ENCODE peak calls at places on chromosomes 12 and 14, in nine cellular contexts. O is A673; W is fibroblast of lung; I is transverse colon; R is body of pancreas; D is cardiac muscle cell; A is CD4-positive, alpha-beta T cell; N is effector memory CD4-positive, alpha-beta T cell; B is PC-3. Q is an unnamed sample.

GRCh38 chr12:12452326-12452725 is 95.4 kb downstream of the BORCS5 start:
- DNase-seq in I (no peak), B (no peak), R (no peak), A (no peak), O (no peak), N (no peak), D (no peak), W (no peak), Q (no peak)

GRCh38 chr12:42583017-42583416 is 6.5 kb downstream of the PRICKLE1 start:
- DNase-seq in B (no peak), W (no peak), N (no peak), I (no peak), D (no peak), R (no peak), A (no peak), O (no peak), Q (no peak)

GRCh38 chr14:91732859-91733477 is 1.1 kb upstream of the CATSPERB start:
- DNase-seq in N (no peak), B (peak; percentile 14), O (no peak), R (no peak), D (no peak), A (no peak), I (no peak), W (no peak), Q (no peak)

GRCh38 chr14:36070056-36071043 is 106.2 kb downstream of the PTCSC3 start:
- DNase-seq in I (peak; percentile 54), W (peak; percentile 67), N (no peak), A (no peak), B (peak; percentile 82), O (peak; percentile 71), R (peak; percentile 77), D (peak; percentile 71), Q (peak; percentile 40)

GRCh38 chr12:93883436-93884154 is 206.4 kb downstream of the CRADD start:
- DNase-seq in W (peak; percentile 89), I (no peak), B (peak; percentile 19), D (peak; percentile 73), O (no peak), A (no peak), N (no peak), R (no peak), Q (no peak)

GRCh38 chr12:95557625-95558024 is 6.3 kb upstream of the USP44 start:
- DNase-seq in B (peak; percentile 34), D (no peak), A (no peak), W (no peak), R (no peak), I (peak; percentile 23), N (no peak), O (no peak), Q (no peak)

GRCh38 chr14:91580886-91581615 is 70.9 kb upstream of the PPP4R3A start:
- DNase-seq in W (no peak), B (no peak), A (no peak), I (no peak), O (peak; percentile 16), D (no peak), R (no peak), N (no peak), Q (no peak)

GRCh38 chr14:98623806-98624430 is 648.1 kb downstream of the BCL11B start:
- DNase-seq in A (no peak), R (no peak), W (peak; percentile 33), N (no peak), I (no peak), D (no peak), O (no peak), B (no peak), Q (no peak)

GRCh38 chr12:84619053-84619452 is 293.5 kb downstream of the SLC6A15 start:
- DNase-seq in B (peak; percentile 37), A (no peak), I (no peak), D (no peak), N (no peak), O (no peak), R (no peak), W (no peak), Q (no peak)

GRCh38 chr14:102317564-102318248 is 1.8 kb upstream of the ZNF839 start:
- DNase-seq in N (no peak), A (no peak), B (peak; percentile 61), D (no peak), W (no peak), R (no peak), O (peak; percentile 83), I (peak; percentile 54), Q (no peak)

GRCh38 chr12:34298971-34299801 is 276.9 kb downstream of the ALG10 start:
- DNase-seq in D (no peak), W (no peak), B (no peak), O (no peak), R (no peak), N (no peak), I (no peak), A (no peak), Q (no peak)

GRCh38 chr12:47799357-47799955 is 20.2 kb downstream of the HDAC7 start:
- DNase-seq in W (no peak), A (no peak), N (no peak), I (no peak), B (no peak), D (peak; percentile 60), O (no peak), R (no peak), Q (no peak)

GRCh38 chr12:93318720-93319522 is 58.8 kb upstream of the NUDT4 start:
- DNase-seq in I (no peak), N (no peak), B (no peak), A (no peak), R (no peak), W (no peak), D (no peak), O (peak; percentile 75), Q (no peak)

GRCh38 chr12:105978276-105978675 is 160.5 kb downstream of the NUAK1 start:
- DNase-seq in O (no peak), N (no peak), A (no peak), I (no peak), D (no peak), W (peak; percentile 71), R (no peak), B (no peak), Q (no peak)
- H3K27ac ChIP-seq in O (no peak overlapping the region), N (no peak overlapping the region), A (no peak overlapping the region), I (no peak overlapping the region), D (no peak overlapping the region), W (no peak overlapping the region), R (no peak overlapping the region), B (no peak overlapping the region), Q (no peak overlapping the region)

DNA sequence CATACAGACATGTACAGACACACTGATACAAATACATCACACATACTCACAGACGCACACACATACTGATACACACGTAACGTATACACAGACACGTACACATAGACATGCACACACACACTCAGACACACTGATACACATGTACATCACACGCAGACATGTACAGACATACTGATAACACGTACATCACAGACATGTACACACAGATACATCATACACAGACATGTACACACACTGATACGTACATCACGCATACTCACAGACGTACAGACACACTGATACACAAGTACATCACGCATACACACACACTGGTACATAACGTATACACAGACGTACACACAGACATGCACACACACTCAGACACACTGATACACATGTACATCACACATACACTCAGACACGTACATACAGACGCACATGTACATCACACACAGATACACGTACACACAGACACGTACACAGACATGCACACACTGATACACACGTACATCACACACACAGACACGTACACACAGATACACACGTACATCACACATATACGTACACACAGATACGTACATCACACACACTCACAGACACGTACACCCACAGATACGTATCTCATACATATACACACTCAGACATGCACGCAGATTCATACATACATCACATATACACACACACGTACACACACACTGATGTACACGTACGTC is 5.1 kb downstream of the ZNF605 start:
- DNase-seq in R (no peak), N (no peak), D (no peak), W (no peak), B (no peak), O (no peak), A (no peak), I (no peak), Q (no peak)
- H3K9me3 ChIP-seq in R (no peaks in the 10 kb centered on the region), N (peaks cover 5% of the 10 kb centered on the region), D (no peaks in the 10 kb centered on the region), W (peaks cover 24% of the 10 kb centered on the region), B (peaks cover 22% of the 10 kb centered on the region), O (peaks cover 39% of the 10 kb centered on the region), A (peaks cover 27% of the 10 kb centered on the region), I (peaks cover 28% of the 10 kb centered on the region), Q (no peaks in the 10 kb centered on the region)

GRCh38 chr12:563250-563781 is 99.9 kb downstream of the NINJ2 start:
- DNase-seq in R (no peak), I (no peak), B (no peak), W (peak; percentile 81), A (peak; percentile 50), D (no peak), O (no peak), N (peak; percentile 39), Q (no peak)

GRCh38 chr12:565589-566105 is 97.6 kb downstream of the NINJ2 start:
- DNase-seq in W (no peak), A (no peak), B (no peak), I (no peak), D (no peak), O (no peak), R (no peak), N (no peak), Q (no peak)

GRCh38 chr12:565161-565560 is 98.1 kb downstream of the NINJ2 start:
- DNase-seq in R (no peak), O (no peak), I (no peak), W (no peak), N (no peak), D (no peak), B (no peak), A (no peak), Q (no peak)

GRCh38 chr12:562634-563033 is 100.6 kb downstream of the NINJ2 start:
- DNase-seq in R (no peak), B (no peak), N (no peak), A (no peak), W (no peak), I (no peak), O (no peak), D (no peak), Q (no peak)

GRCh38 chr12:563899-564298 is 99.3 kb downstream of the NINJ2 start:
- DNase-seq in A (no peak), W (no peak), D (no peak), O (no peak), N (no peak), I (no peak), B (no peak), R (no peak), Q (no peak)
- H3K27ac ChIP-seq in A (peak overlapping the region; percentile 71), W (no peak overlapping the region), D (no peak overlapping the region), O (no peak overlapping the region), N (peak overlapping the region; percentile 73), I (no peak overlapping the region), B (no peak overlapping the region), R (no peak overlapping the region), Q (no peak overlapping the region)

DNA sequence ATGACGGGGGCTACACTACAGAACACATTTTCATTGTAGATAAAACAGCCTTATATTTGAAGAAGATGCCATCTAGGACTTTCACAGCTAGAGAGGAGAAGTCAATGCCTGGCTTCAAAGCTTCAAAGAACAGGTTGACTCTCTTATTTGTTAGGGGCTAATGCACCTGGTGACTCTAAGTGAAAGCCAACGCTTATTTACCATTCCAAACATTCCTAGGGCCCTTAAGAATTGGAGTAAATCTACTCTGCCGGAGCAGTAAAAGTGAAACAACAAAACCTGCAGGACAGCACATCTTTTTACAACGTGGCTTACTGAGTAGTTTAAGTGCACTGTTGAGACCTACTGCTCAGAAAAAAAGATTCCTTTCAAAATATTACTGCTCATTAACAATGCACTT is 487.2 kb upstream of the SOX5 start:
- DNase-seq in B (no peak), N (no peak), R (no peak), W (no peak), D (no peak), O (no peak), I (no peak), A (no peak), Q (no peak)
- H3K9me3 ChIP-seq in B (no peaks in the 10 kb centered on the region), N (no peaks in the 10 kb centered on the region), R (no peaks in the 10 kb centered on the region), W (no peaks in the 10 kb centered on the region), D (no peaks in the 10 kb centered on the region), O (no peaks in the 10 kb centered on the region), I (no peaks in the 10 kb centered on the region), A (no peaks in the 10 kb centered on the region), Q (no peaks in the 10 kb centered on the region)

GRCh38 chr14:89621009-89621421 is 204.0 kb upstream of the FOXN3 start:
- DNase-seq in A (peak; percentile 11), O (no peak), I (no peak), R (peak; percentile 57), W (no peak), N (peak; percentile 25), D (no peak), B (no peak), Q (no peak)
- H3K27ac ChIP-seq in A (peak overlapping the region; percentile 62), O (no peak overlapping the region), I (no peak overlapping the region), R (peak overlapping the region; percentile 82), W (no peak overlapping the region), N (peak overlapping the region; percentile 78), D (no peak overlapping the region), B (no peak overlapping the region), Q (no peak overlapping the region)